ENCODE peak calls at places on chromosomes 1 and 21, in six cellular contexts. J, N, M, W, K and P are unnamed samples.

GRCh38 chr1:14599173-14599754 is 779 bp downstream of the KAZN start:
- DNase-seq in J (no peak), N (no peak), M (peak), W (no peak), K (no peak), P (peak)

GRCh38 chr1:116514708-116515525 is 55.9 kb downstream of the CD58 start:
- DNase-seq in J (peak), N (peak), M (no peak), W (no peak), K (no peak), P (no peak)

GRCh38 chr1:32112800-32113375 is 5.0 kb downstream of the KPNA6 start:
- DNase-seq in J (no peak), N (no peak), M (no peak), W (no peak), K (no peak), P (no peak)

GRCh38 chr21:27062441-27062840 is 95.6 kb upstream of the ADAMTS5 start:
- DNase-seq in J (no peak), N (no peak), M (no peak), W (no peak), K (no peak), P (no peak)

GRCh38 chr1:44316231-44316759 is 38.8 kb downstream of the ERI3 start:
- DNase-seq in J (no peak), N (no peak), M (peak), W (no peak), K (no peak), P (no peak)

GRCh38 chr1:93574991-93575390 is 106.6 kb downstream of the BCAR3 start:
- DNase-seq in J (no peak), N (no peak), M (no peak), W (no peak), K (no peak), P (no peak)

GRCh38 chr1:156815851-156816536 is 654 bp downstream of the SH2D2A start:
- DNase-seq in J (no peak), N (no peak), M (no peak), W (no peak), K (no peak), P (no peak)

GRCh38 chr1:205516362-205516761 is 11.9 kb downstream of the CDK18 start:
- DNase-seq in J (no peak), N (no peak), M (no peak), W (no peak), K (no peak), P (no peak)

GRCh38 chr1:100479620-100480338 is 58.2 kb upstream of the GPR88 start:
- DNase-seq in J (no peak), N (no peak), M (no peak), W (no peak), K (no peak), P (no peak)

GRCh38 chr1:55262822-55263221 is 47.7 kb upstream of the USP24 start:
- DNase-seq in J (peak), N (peak), M (no peak), W (no peak), K (no peak), P (no peak)

GRCh38 chr1:245835386-245835785 is 671.7 kb downstream of the SMYD3 start:
- DNase-seq in J (no peak), N (no peak), M (no peak), W (no peak), K (no peak), P (no peak)

GRCh38 chr1:82894635-82895034 is 1093.9 kb downstream of the ADGRL2 start:
- DNase-seq in J (no peak), N (no peak), M (no peak), W (no peak), K (no peak), P (no peak)

GRCh38 chr1:64320470-64320869 is 117.0 kb downstream of the UBE2U start:
- DNase-seq in J (no peak), N (peak), M (no peak), W (no peak), K (no peak), P (no peak)

GRCh38 chr1:151989131-151989868 is 4.4 kb downstream of the S100A10 start:
- DNase-seq in J (peak), N (peak), M (no peak), W (peak), K (peak), P (no peak)

GRCh38 chr1:207034208-207034607 is 1.7 kb upstream of the C1orf116 start:
- DNase-seq in J (no peak), N (no peak), M (no peak), W (no peak), K (no peak), P (no peak)

GRCh38 chr1:229147086-229147485 is 123.8 kb upstream of the RAB4A start:
- DNase-seq in J (no peak), N (peak), M (no peak), W (no peak), K (no peak), P (peak)

GRCh38 chr1:161382214-161383019 is 14.7 kb upstream of the CFAP126 start:
- DNase-seq in J (peak), N (peak), M (no peak), W (no peak), K (no peak), P (no peak)

GRCh38 chr1:32881291-32881690 is 5.0 kb upstream of the HPCA start:
- DNase-seq in J (no peak), N (no peak), M (no peak), W (no peak), K (no peak), P (no peak)

GRCh38 chr1:55127827-55128343 is 87.3 kb downstream of the USP24 start:
- DNase-seq in J (peak), N (peak), M (no peak), W (no peak), K (no peak), P (no peak)

GRCh38 chr1:199310701-199311100 is 671.9 kb downstream of the PTPRC start:
- DNase-seq in J (no peak), N (no peak), M (no peak), W (no peak), K (no peak), P (no peak)

GRCh38 chr1:30919025-30919881 is 10.7 kb upstream of the SDC3 start:
- DNase-seq in J (peak), N (peak), M (no peak), W (no peak), K (peak), P (no peak)
- TF ChIP-seq CTCF in J (no peak), N (no peak), M (no peak), W (no peak), K (no peak), P (no peak)

DNA sequence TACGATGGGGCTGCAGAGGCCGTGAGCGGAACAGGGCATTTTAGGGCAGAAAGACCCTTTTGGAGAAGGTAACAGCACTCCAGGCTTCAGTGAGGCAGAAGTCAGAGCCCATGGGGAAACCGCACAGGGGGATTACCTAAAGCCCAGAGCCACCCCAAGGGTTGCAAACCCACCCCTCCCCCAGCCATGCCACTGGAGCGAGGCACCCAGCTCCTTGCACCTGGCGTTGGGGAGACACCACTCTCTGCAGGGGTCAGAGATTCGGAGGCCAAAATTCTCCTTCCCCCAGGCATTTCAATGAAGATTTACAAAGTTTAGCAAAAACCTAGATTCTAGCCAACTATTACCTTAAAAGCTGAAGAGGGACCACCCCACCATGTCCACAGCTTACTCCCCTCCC is 38.4 kb upstream of the CCDC27 start:
- DNase-seq in J (no peak), N (no peak), M (no peak), W (no peak), K (no peak), P (no peak)
- TF ChIP-seq CTCF in J (no peak), N (no peak), M (no peak), W (no peak), K (no peak), P (no peak)

DNA sequence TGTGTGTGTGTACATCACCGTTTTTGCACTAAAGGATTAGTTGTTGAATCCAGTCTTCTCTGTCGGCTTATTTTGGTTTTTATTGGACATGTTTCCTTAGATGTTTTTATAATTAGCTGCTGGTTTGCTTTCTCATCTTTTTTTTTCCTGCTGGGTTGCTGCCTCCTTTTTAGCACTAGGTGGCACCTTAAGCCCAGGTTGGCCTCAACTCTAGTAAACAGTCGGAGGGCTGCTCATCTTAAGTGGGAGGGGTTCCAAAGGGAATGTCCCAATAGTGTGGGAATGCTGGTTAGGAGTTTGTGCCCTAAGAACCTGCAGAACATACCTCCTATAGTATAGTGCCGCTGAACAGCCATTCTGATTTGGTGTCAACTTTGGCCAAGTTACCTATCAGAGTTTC is 570.1 kb upstream of the CXADR start:
- DNase-seq in J (peak), N (peak), M (peak), W (no peak), K (no peak), P (no peak)
- TF ChIP-seq CTCF in J (peak), N (peak), M (no peak), W (no peak), K (peak), P (no peak)

GRCh38 chr1:186882372-186883134 is 53.8 kb downstream of the PLA2G4A start:
- DNase-seq in J (no peak), N (no peak), M (no peak), W (no peak), K (no peak), P (no peak)

GRCh38 chr1:186876436-186876835 is 47.7 kb downstream of the PLA2G4A start:
- DNase-seq in J (no peak), N (no peak), M (no peak), W (no peak), K (no peak), P (no peak)

GRCh38 chr1:186875874-186876273 is 47.1 kb downstream of the PLA2G4A start:
- DNase-seq in J (no peak), N (no peak), M (no peak), W (no peak), K (no peak), P (no peak)

GRCh38 chr1:186880982-186881381 is 52.2 kb downstream of the PLA2G4A start:
- DNase-seq in J (no peak), N (no peak), M (no peak), W (no peak), K (no peak), P (no peak)

DNA sequence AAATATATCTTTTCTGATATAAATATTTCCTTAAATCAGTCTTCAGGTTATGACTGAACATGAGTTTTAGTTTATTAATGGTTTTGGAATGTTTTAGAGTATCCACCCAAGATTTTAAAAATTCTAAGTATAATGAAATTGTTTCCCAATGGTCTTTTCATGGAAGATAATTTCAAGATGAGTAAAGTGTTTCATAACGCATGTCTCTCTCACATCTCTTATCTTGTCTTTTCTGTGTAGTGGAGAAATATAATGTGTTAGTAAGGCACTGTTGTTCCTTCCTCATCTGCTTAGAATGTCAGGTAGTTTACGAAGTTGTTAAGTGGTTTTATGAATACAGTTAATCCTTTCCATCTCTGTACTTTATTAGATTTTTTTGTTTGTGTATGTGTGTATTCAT is 49.6 kb downstream of the PLA2G4A start:
- DNase-seq in J (no peak), N (no peak), M (no peak), W (no peak), K (no peak), P (no peak)
- TF ChIP-seq CTCF in J (no peak), N (no peak), M (no peak), W (no peak), K (no peak), P (no peak)

GRCh38 chr1:154765970-154766369 is 104.1 kb downstream of the KCNN3 start:
- DNase-seq in J (peak), N (peak), M (peak), W (no peak), K (no peak), P (no peak)
- TF ChIP-seq CTCF in J (peak), N (peak), M (no peak), W (peak), K (peak), P (no peak)

GRCh38 chr1:225514671-225515081 is 86.8 kb upstream of the LBR start:
- DNase-seq in J (no peak), N (no peak), M (no peak), W (no peak), K (no peak), P (peak)
- TF ChIP-seq CTCF in J (no peak), N (no peak), M (no peak), W (no peak), K (no peak), P (no peak)

GRCh38 chr1:37605061-37605650 is 9.4 kb upstream of the GNL2 start:
- DNase-seq in J (no peak), N (no peak), M (no peak), W (no peak), K (no peak), P (no peak)
- TF ChIP-seq CTCF in J (no peak), N (no peak), M (no peak), W (no peak), K (no peak), P (no peak)